ENCODE peak calls at places on chromosomes 16 and 17, in seven cellular contexts. K is Caco-2, U is psoas muscle, D is lung, L is A549, P is testis, J is NT2/D1. Y is an unnamed sample. For H3K9me3, the result is how much of the 10 kb centered on the place peaks cover.

GRCh38 chr17:77873518-77874302 is 84.8 kb upstream of the TNRC6C start:
- DNase-seq in U (no peak), L (no peak), P (no peak), J (no peak), K (no peak), D (no peak), Y (no peak)

GRCh38 chr17:41008811-41009210 is at the start of gene KRTAP3-1:
- DNase-seq in K (peak), D (no peak), P (no peak), U (no peak), L (no peak), J (no peak), Y (no peak)

GRCh38 chr16:14285542-14286380 is 214.6 kb downstream of the MRTFB start:
- DNase-seq in J (peak), D (peak), U (peak), P (peak), L (peak), K (peak), Y (peak)

GRCh38 chr17:82647593-82648164 is 565 bp downstream of the WDR45B start:
- DNase-seq in P (peak), D (peak), L (no peak), J (no peak), K (no peak), U (peak), Y (peak)

GRCh38 chr17:73194514-73195222 is 1.8 kb downstream of the COG1 start:
- DNase-seq in K (no peak), D (no peak), L (no peak), J (no peak), P (no peak), U (no peak), Y (no peak)

GRCh38 chr17:8436169-8436932 is 667 bp downstream of the NDEL1 start:
- DNase-seq in K (peak), P (peak), L (peak), D (peak), J (peak), U (peak), Y (peak)

GRCh38 chr16:21257284-21257683 is 20.8 kb downstream of the CRYM start:
- DNase-seq in D (no peak), L (no peak), K (no peak), U (no peak), P (no peak), J (no peak), Y (no peak)

GRCh38 chr17:49842846-49843245 is 5.0 kb downstream of the TAC4 start:
- DNase-seq in D (no peak), U (no peak), K (no peak), J (no peak), P (no peak), L (no peak), Y (no peak)

GRCh38 chr17:65914784-65915342 is 277.1 kb downstream of the CEP112 start:
- DNase-seq in J (no peak), L (no peak), K (no peak), P (no peak), D (no peak), U (no peak), Y (no peak)

GRCh38 chr17:66987059-66987616 is 22.6 kb downstream of the CACNG4 start:
- DNase-seq in K (no peak), L (no peak), D (no peak), U (no peak), J (no peak), P (no peak), Y (no peak)

GRCh38 chr17:42387663-42388380 is 420 bp downstream of the STAT3 start:
- DNase-seq in P (no peak), K (no peak), D (peak), U (peak), J (no peak), L (no peak), Y (peak)

GRCh38 chr16:56510544-56510943 is 9.3 kb downstream of the BBS2 start:
- DNase-seq in P (no peak), U (no peak), K (no peak), D (no peak), J (no peak), L (no peak), Y (no peak)

GRCh38 chr17:80795737-80796136 is 195.9 kb upstream of the CHMP6 start:
- DNase-seq in U (peak), K (peak), L (no peak), J (no peak), D (peak), P (peak), Y (no peak)

GRCh38 chr17:40978752-40979151 is 5.4 kb downstream of the KRT40 start:
- DNase-seq in U (no peak), P (peak), L (no peak), K (no peak), D (no peak), J (no peak), Y (no peak)

GRCh38 chr16:23064642-23065041 is 84.6 kb downstream of the USP31 start:
- DNase-seq in P (no peak), K (no peak), J (no peak), L (no peak), D (no peak), U (no peak), Y (no peak)

GRCh38 chr16:85422374-85423185 is 190.5 kb upstream of the GSE1 start:
- DNase-seq in L (peak), P (peak), J (no peak), D (peak), K (peak), U (peak), Y (peak)

GRCh38 chr17:56681561-56682266 is 88.2 kb downstream of the NOG start:
- DNase-seq in D (no peak), L (no peak), U (no peak), J (no peak), K (no peak), P (no peak), Y (no peak)

GRCh38 chr16:50806099-50807062 is 64.5 kb downstream of the CYLD start:
- DNase-seq in U (peak), P (peak), J (peak), K (peak), D (peak), L (peak), Y (peak)

GRCh38 chr17:79305831-79306687 is 231.4 kb downstream of the ENGASE start:
- DNase-seq in L (no peak), P (peak), U (peak), D (no peak), J (no peak), K (no peak), Y (no peak)

GRCh38 chr16:28166394-28167208 is 45.2 kb downstream of the XPO6 start:
- DNase-seq in U (no peak), J (no peak), K (no peak), L (no peak), P (no peak), D (no peak), Y (no peak)

GRCh38 chr17:5686246-5686645 is 101.9 kb upstream of the NLRP1 start:
- DNase-seq in K (no peak), U (no peak), D (no peak), J (no peak), L (no peak), P (no peak), Y (no peak)

GRCh38 chr17:17146791-17147406 is 59.2 kb downstream of the PLD6 start:
- DNase-seq in P (no peak), K (peak), L (peak), J (no peak), D (no peak), U (peak), Y (no peak)

GRCh38 chr16:3444032-3444388 is 530 bp downstream of the NAA60 start:
- DNase-seq in D (no peak), P (peak), U (no peak), J (peak), L (peak), K (no peak), Y (no peak)

GRCh38 chr17:32558997-32559650 is 72.3 kb downstream of the CDK5R1 start:
- DNase-seq in K (no peak), U (no peak), J (no peak), P (no peak), D (no peak), L (peak), Y (no peak)

GRCh38 chr16:86462334-86463084 is 47.8 kb upstream of the FOXF1 start:
- DNase-seq in D (no peak), U (no peak), J (no peak), L (no peak), P (no peak), K (no peak), Y (no peak)

GRCh38 chr16:13390093-13390985 is 488.9 kb downstream of the SHISA9 start:
- DNase-seq in K (no peak), L (no peak), D (no peak), U (no peak), J (no peak), P (no peak), Y (no peak)

GRCh38 chr17:12599185-12599920 is 66.3 kb upstream of the MYOCD start:
- DNase-seq in D (no peak), U (no peak), P (no peak), K (no peak), J (no peak), L (peak), Y (no peak)

GRCh38 chr17:77230436-77230830 is 89.7 kb downstream of the SEC14L1 start:
- DNase-seq in J (no peak), D (no peak), U (no peak), P (no peak), K (no peak), L (no peak), Y (no peak)

GRCh38 chr16:72560617-72561016 is 388.7 kb upstream of the PMFBP1 start:
- DNase-seq in D (no peak), L (no peak), P (no peak), J (no peak), K (no peak), U (no peak), Y (no peak)

GRCh38 chr16:65413861-65414260 is 292.0 kb upstream of the CDH11 start:
- DNase-seq in J (no peak), K (no peak), U (no peak), P (no peak), L (no peak), D (no peak), Y (no peak)

DNA sequence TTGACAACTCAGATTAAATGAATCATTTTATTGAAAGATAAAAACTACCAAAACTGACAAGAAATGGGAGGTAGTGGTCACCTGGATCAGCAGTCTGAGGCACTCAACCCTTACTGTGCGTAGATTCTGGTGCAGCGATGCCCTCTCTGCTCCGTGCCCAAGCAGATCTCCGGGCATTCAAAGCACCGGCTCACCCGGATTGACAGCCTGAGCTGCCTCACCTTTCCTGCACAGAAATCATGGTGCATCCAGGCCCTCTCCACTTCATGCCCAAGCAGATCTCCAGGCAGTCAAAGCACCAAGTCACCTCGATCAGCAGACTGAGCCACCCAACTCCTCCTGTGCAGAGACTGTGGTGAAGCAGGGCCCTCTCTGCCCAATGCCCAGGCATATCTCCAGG is 196.8 kb downstream of the CA10 start:
- DNase-seq in D (no peak), U (peak), J (no peak), K (no peak), L (peak), P (no peak), Y (no peak)
- H3K9me3 ChIP-seq in D (under half), U (under half), J (under half), K (under half), L (under half), P (under half), Y (under half)

DNA sequence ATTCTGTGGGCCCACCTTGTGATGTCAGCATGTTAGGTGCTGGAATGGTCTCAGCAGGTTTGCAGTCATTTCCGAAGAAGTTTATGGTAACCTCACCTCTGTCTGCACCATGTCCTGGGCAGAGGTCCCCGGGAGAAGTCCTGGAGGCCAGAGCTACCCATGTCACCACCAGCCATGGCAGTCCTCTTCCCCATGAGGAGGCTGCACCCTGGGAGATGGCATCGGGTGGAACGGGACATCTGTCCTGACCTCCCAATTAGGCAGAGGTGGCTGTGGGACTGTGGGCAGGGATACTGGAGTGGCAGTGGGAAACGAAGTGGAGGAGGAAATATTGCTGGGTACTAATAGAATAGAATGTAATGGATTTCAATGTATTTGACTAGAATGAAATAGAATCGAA is 511.8 kb upstream of the WSB1 start:
- DNase-seq in D (no peak), P (no peak), J (no peak), K (no peak), L (no peak), U (no peak), Y (no peak)
- H3K9me3 ChIP-seq in D (under half), P (under half), J (under half), K (under half), L (under half), U (under half), Y (under half)

GRCh38 chr16:60463986-60464385 is 1572.3 kb downstream of the CDH8 start:
- DNase-seq in K (no peak), D (no peak), P (no peak), L (no peak), U (no peak), J (no peak), Y (no peak)
- H3K9me3 ChIP-seq in K (under half), D (under half), P (under half), L (under half), U (under half), J (under half), Y (under half)

GRCh38 chr16:57649846-57650245 is 18.3 kb upstream of the ADGRG3 start:
- DNase-seq in J (no peak), K (no peak), U (no peak), D (no peak), P (no peak), L (no peak), Y (no peak)
- H3K9me3 ChIP-seq in J (under half), K (under half), U (under half), D (under half), P (under half), L (under half), Y (under half)

Y was measured in T-helper 17 cell.